ENCODE peak calls at places on chromosomes 16 and 17, in nine cellular contexts. One of them, this sample, is unnamed.

GRCh38 chr16:8866118-8866883 is 2.5 kb downstream of the CARHSP1 start:
- DNase-seq in T-helper 17 cell: no peak
- DNase-seq in Kasumi-1: no peak
- DNase-seq in HAP-1: peak; percentile 70
- DNase-seq in sigmoid colon: peak; percentile 89
- DNase-seq in ovary: peak; percentile 80
- DNase-seq in substantia nigra: no peak
- DNase-seq in midbrain: peak; percentile 62
- DNase-seq in NCI-H1436: no peak
- DNase-seq in this sample: peak; percentile 77

GRCh38 chr17:36641331-36641876 is 40.0 kb downstream of the MRM1 start:
- DNase-seq in T-helper 17 cell: no peak
- DNase-seq in Kasumi-1: no peak
- DNase-seq in HAP-1: no peak
- DNase-seq in sigmoid colon: no peak
- DNase-seq in ovary: no peak
- DNase-seq in substantia nigra: no peak
- DNase-seq in midbrain: no peak
- DNase-seq in NCI-H1436: no peak
- DNase-seq in this sample: peak; percentile 37

GRCh38 chr16:85524630-85525463 is 88.3 kb upstream of the GSE1 start:
- DNase-seq in T-helper 17 cell: no peak
- DNase-seq in Kasumi-1: peak; percentile 54
- DNase-seq in HAP-1: peak; percentile 31
- DNase-seq in sigmoid colon: peak; percentile 81
- DNase-seq in ovary: no peak
- DNase-seq in substantia nigra: no peak
- DNase-seq in midbrain: peak; percentile 10
- DNase-seq in NCI-H1436: peak; percentile 41
- DNase-seq in this sample: peak; percentile 83

GRCh38 chr16:66930189-66930588 is 4.0 kb downstream of the CIAO2B start:
- DNase-seq in T-helper 17 cell: no peak
- DNase-seq in Kasumi-1: no peak
- DNase-seq in HAP-1: no peak
- DNase-seq in sigmoid colon: no peak
- DNase-seq in ovary: no peak
- DNase-seq in substantia nigra: no peak
- DNase-seq in midbrain: no peak
- DNase-seq in NCI-H1436: no peak
- DNase-seq in this sample: peak; percentile 60

GRCh38 chr17:62809656-62810055 is 1.5 kb upstream of the MARCHF10 start:
- DNase-seq in T-helper 17 cell: no peak
- DNase-seq in Kasumi-1: no peak
- DNase-seq in HAP-1: no peak
- DNase-seq in sigmoid colon: no peak
- DNase-seq in ovary: no peak
- DNase-seq in substantia nigra: no peak
- DNase-seq in midbrain: no peak
- DNase-seq in NCI-H1436: no peak
- DNase-seq in this sample: peak; percentile 23

GRCh38 chr16:4966736-4967453 is 8.8 kb downstream of the SEC14L5 start:
- DNase-seq in T-helper 17 cell: no peak
- DNase-seq in Kasumi-1: no peak
- DNase-seq in HAP-1: no peak
- DNase-seq in sigmoid colon: no peak
- DNase-seq in ovary: no peak
- DNase-seq in substantia nigra: no peak
- DNase-seq in midbrain: no peak
- DNase-seq in NCI-H1436: no peak
- DNase-seq in this sample: no peak

GRCh38 chr16:60907645-60908044 is 1128.6 kb downstream of the CDH8 start:
- DNase-seq in T-helper 17 cell: no peak
- DNase-seq in Kasumi-1: peak; percentile 51
- DNase-seq in HAP-1: no peak
- DNase-seq in sigmoid colon: no peak
- DNase-seq in ovary: no peak
- DNase-seq in substantia nigra: no peak
- DNase-seq in midbrain: no peak
- DNase-seq in NCI-H1436: no peak
- DNase-seq in this sample: no peak

GRCh38 chr16:4016648-4017047 is 99.6 kb downstream of the ADCY9 start:
- DNase-seq in T-helper 17 cell: no peak
- DNase-seq in Kasumi-1: peak; percentile 6
- DNase-seq in HAP-1: no peak
- DNase-seq in sigmoid colon: no peak
- DNase-seq in ovary: no peak
- DNase-seq in substantia nigra: no peak
- DNase-seq in midbrain: no peak
- DNase-seq in NCI-H1436: no peak
- DNase-seq in this sample: no peak

GRCh38 chr16:68070811-68071546 is 14.2 kb upstream of the NFATC3 start:
- DNase-seq in T-helper 17 cell: no peak
- DNase-seq in Kasumi-1: no peak
- DNase-seq in HAP-1: no peak
- DNase-seq in sigmoid colon: no peak
- DNase-seq in ovary: no peak
- DNase-seq in substantia nigra: no peak
- DNase-seq in midbrain: no peak
- DNase-seq in NCI-H1436: no peak
- DNase-seq in this sample: no peak

GRCh38 chr16:87129771-87130170 is 187.4 kb downstream of the C16orf95 start:
- DNase-seq in T-helper 17 cell: no peak
- DNase-seq in Kasumi-1: no peak
- DNase-seq in HAP-1: no peak
- DNase-seq in sigmoid colon: peak; percentile 43
- DNase-seq in ovary: no peak
- DNase-seq in substantia nigra: no peak
- DNase-seq in midbrain: no peak
- DNase-seq in NCI-H1436: no peak
- DNase-seq in this sample: no peak

GRCh38 chr16:56354016-56354415 is 71.3 kb downstream of the AMFR start:
- DNase-seq in T-helper 17 cell: no peak
- DNase-seq in Kasumi-1: no peak
- DNase-seq in HAP-1: peak; percentile 5
- DNase-seq in sigmoid colon: peak; percentile 53
- DNase-seq in ovary: peak; percentile 6
- DNase-seq in substantia nigra: no peak
- DNase-seq in midbrain: no peak
- DNase-seq in NCI-H1436: no peak
- DNase-seq in this sample: no peak

GRCh38 chr16:67027046-67027445 is 1.9 kb upstream of the CBFB start:
- DNase-seq in T-helper 17 cell: no peak
- DNase-seq in Kasumi-1: no peak
- DNase-seq in HAP-1: no peak
- DNase-seq in sigmoid colon: peak; percentile 41
- DNase-seq in ovary: no peak
- DNase-seq in substantia nigra: no peak
- DNase-seq in midbrain: no peak
- DNase-seq in NCI-H1436: no peak
- DNase-seq in this sample: no peak

GRCh38 chr17:73595068-73595865 is 49.0 kb downstream of the SDK2 start:
- DNase-seq in T-helper 17 cell: no peak
- DNase-seq in Kasumi-1: no peak
- DNase-seq in HAP-1: peak; percentile 48
- DNase-seq in sigmoid colon: no peak
- DNase-seq in ovary: no peak
- DNase-seq in substantia nigra: no peak
- DNase-seq in midbrain: peak; percentile 6
- DNase-seq in NCI-H1436: peak; percentile 43
- DNase-seq in this sample: peak; percentile 26

GRCh38 chr17:76196675-76197074 is 43.6 kb downstream of the RNF157 start:
- DNase-seq in T-helper 17 cell: no peak
- DNase-seq in Kasumi-1: no peak
- DNase-seq in HAP-1: no peak
- DNase-seq in sigmoid colon: peak; percentile 88
- DNase-seq in ovary: no peak
- DNase-seq in substantia nigra: no peak
- DNase-seq in midbrain: no peak
- DNase-seq in NCI-H1436: no peak
- DNase-seq in this sample: peak; percentile 56

GRCh38 chr16:83233153-83233552 is 574.6 kb upstream of the HSBP1 start:
- DNase-seq in T-helper 17 cell: no peak
- DNase-seq in Kasumi-1: no peak
- DNase-seq in HAP-1: no peak
- DNase-seq in sigmoid colon: no peak
- DNase-seq in ovary: no peak
- DNase-seq in substantia nigra: no peak
- DNase-seq in midbrain: no peak
- DNase-seq in NCI-H1436: no peak
- DNase-seq in this sample: no peak

GRCh38 chr16:28110479-28110878 is 47.0 kb upstream of the GSG1L start:
- DNase-seq in T-helper 17 cell: no peak
- DNase-seq in Kasumi-1: peak; percentile 38
- DNase-seq in HAP-1: no peak
- DNase-seq in sigmoid colon: no peak
- DNase-seq in ovary: no peak
- DNase-seq in substantia nigra: no peak
- DNase-seq in midbrain: peak; percentile 4
- DNase-seq in NCI-H1436: no peak
- DNase-seq in this sample: no peak

GRCh38 chr16:51429041-51429440 is 278.0 kb upstream of the SALL1 start:
- DNase-seq in T-helper 17 cell: no peak
- DNase-seq in Kasumi-1: no peak
- DNase-seq in HAP-1: no peak
- DNase-seq in sigmoid colon: no peak
- DNase-seq in ovary: no peak
- DNase-seq in substantia nigra: no peak
- DNase-seq in midbrain: no peak
- DNase-seq in NCI-H1436: no peak
- DNase-seq in this sample: no peak

GRCh38 chr16:84484579-84485254 is 19.7 kb downstream of the MEAK7 start:
- DNase-seq in T-helper 17 cell: no peak
- DNase-seq in Kasumi-1: peak; percentile 64
- DNase-seq in HAP-1: peak; percentile 73
- DNase-seq in sigmoid colon: no peak
- DNase-seq in ovary: peak; percentile 76
- DNase-seq in substantia nigra: peak; percentile 57
- DNase-seq in midbrain: peak; percentile 85
- DNase-seq in NCI-H1436: peak; percentile 15
- DNase-seq in this sample: peak; percentile 62

GRCh38 chr16:25109643-25110042 is 1.9 kb upstream of the LCMT1 start:
- DNase-seq in T-helper 17 cell: no peak
- DNase-seq in Kasumi-1: no peak
- DNase-seq in HAP-1: peak; percentile 38
- DNase-seq in sigmoid colon: peak; percentile 76
- DNase-seq in ovary: peak; percentile 30
- DNase-seq in substantia nigra: no peak
- DNase-seq in midbrain: no peak
- DNase-seq in NCI-H1436: no peak
- DNase-seq in this sample: no peak

GRCh38 chr17:67830440-67830839 is 5.1 kb downstream of the BPTF start:
- DNase-seq in T-helper 17 cell: no peak
- DNase-seq in Kasumi-1: no peak
- DNase-seq in HAP-1: no peak
- DNase-seq in sigmoid colon: no peak
- DNase-seq in ovary: no peak
- DNase-seq in substantia nigra: no peak
- DNase-seq in midbrain: no peak
- DNase-seq in NCI-H1436: no peak
- DNase-seq in this sample: peak; percentile 64

GRCh38 chr17:59377410-59377809 is 46.0 kb downstream of the YPEL2 start:
- DNase-seq in T-helper 17 cell: no peak
- DNase-seq in Kasumi-1: no peak
- DNase-seq in HAP-1: no peak
- DNase-seq in sigmoid colon: peak; percentile 54
- DNase-seq in ovary: no peak
- DNase-seq in substantia nigra: no peak
- DNase-seq in midbrain: no peak
- DNase-seq in NCI-H1436: no peak
- DNase-seq in this sample: no peak

GRCh38 chr16:19749571-19750080 is 31.6 kb downstream of the IQCK start:
- DNase-seq in T-helper 17 cell: no peak
- DNase-seq in Kasumi-1: no peak
- DNase-seq in HAP-1: no peak
- DNase-seq in sigmoid colon: no peak
- DNase-seq in ovary: no peak
- DNase-seq in substantia nigra: no peak
- DNase-seq in midbrain: no peak
- DNase-seq in NCI-H1436: no peak
- DNase-seq in this sample: no peak

GRCh38 chr16:80319181-80319580 is 221.6 kb upstream of the DYNLRB2 start:
- DNase-seq in T-helper 17 cell: no peak
- DNase-seq in Kasumi-1: no peak
- DNase-seq in HAP-1: no peak
- DNase-seq in sigmoid colon: no peak
- DNase-seq in ovary: no peak
- DNase-seq in substantia nigra: no peak
- DNase-seq in midbrain: no peak
- DNase-seq in NCI-H1436: no peak
- DNase-seq in this sample: no peak

GRCh38 chr17:75601057-75601987 is 13.7 kb downstream of the MYO15B start:
- DNase-seq in T-helper 17 cell: peak; percentile 48
- DNase-seq in Kasumi-1: peak; percentile 90
- DNase-seq in HAP-1: peak; percentile 93
- DNase-seq in sigmoid colon: peak; percentile 64
- DNase-seq in ovary: peak; percentile 46
- DNase-seq in substantia nigra: peak; percentile 23
- DNase-seq in midbrain: peak; percentile 2
- DNase-seq in NCI-H1436: peak; percentile 76
- DNase-seq in this sample: peak; percentile 53

GRCh38 chr16:86668136-86668535 is 89.8 kb downstream of the FOXL1 start:
- DNase-seq in T-helper 17 cell: no peak
- DNase-seq in Kasumi-1: no peak
- DNase-seq in HAP-1: no peak
- DNase-seq in sigmoid colon: no peak
- DNase-seq in ovary: no peak
- DNase-seq in substantia nigra: no peak
- DNase-seq in midbrain: no peak
- DNase-seq in NCI-H1436: no peak
- DNase-seq in this sample: peak; percentile 66

GRCh38 chr17:79045830-79046500 is 22.0 kb downstream of the C1QTNF1 start:
- DNase-seq in T-helper 17 cell: peak; percentile 49
- DNase-seq in Kasumi-1: peak; percentile 79
- DNase-seq in HAP-1: peak; percentile 84
- DNase-seq in sigmoid colon: peak; percentile 90
- DNase-seq in ovary: peak; percentile 68
- DNase-seq in substantia nigra: peak; percentile 46
- DNase-seq in midbrain: peak; percentile 79
- DNase-seq in NCI-H1436: peak; percentile 71
- DNase-seq in this sample: peak; percentile 77